ENCODE peak calls at places on chromosome 7, in six cellular contexts. N is dorsolateral prefrontal cortex, T is fibroblast of mammary gland, I is fibroblast of lung, J is bronchial epithelial cell, V is PC-9. X is an unnamed sample.

GRCh38 chr7:114879554-114879953 is 42.3 kb upstream of the MDFIC start:
- DNase-seq in N (no peak), T (peak; percentile 88), I (peak; percentile 58), J (no peak), V (no peak), X (peak; percentile 74)

GRCh38 chr7:117011419-117012260 is 58.3 kb downstream of the ST7 start:
- DNase-seq in N (no peak), T (no peak), I (no peak), J (no peak), V (no peak), X (no peak)

GRCh38 chr7:158991824-158992621 is 135.7 kb downstream of the DYNC2I1 start:
- DNase-seq in N (no peak), T (no peak), I (no peak), J (peak; percentile 16), V (no peak), X (no peak)

GRCh38 chr7:50733552-50733951 is 49.1 kb downstream of the GRB10 start:
- DNase-seq in N (no peak), T (peak; percentile 31), I (peak; percentile 95), J (peak; percentile 98), V (peak; percentile 69), X (no peak)

GRCh38 chr7:96548664-96549063 is 161.0 kb downstream of the SEM1 start:
- DNase-seq in N (no peak), T (peak; percentile 42), I (no peak), J (peak; percentile 99), V (peak; percentile 84), X (no peak)

GRCh38 chr7:132077986-132078385 is 498.3 kb downstream of the PLXNA4 start:
- DNase-seq in N (no peak), T (peak; percentile 28), I (peak; percentile 57), J (no peak), V (no peak), X (peak; percentile 71)

GRCh38 chr7:21542891-21543527 is at the start of gene DNAH11:
- DNase-seq in N (no peak), T (peak; percentile 5), I (peak; percentile 34), J (peak; percentile 37), V (peak; percentile 9), X (no peak)

GRCh38 chr7:23863209-23863798 is 153.3 kb downstream of the STK31 start:
- DNase-seq in N (no peak), T (peak; percentile 52), I (peak; percentile 33), J (peak; percentile 57), V (no peak), X (peak; percentile 71)

GRCh38 chr7:155435110-155435509 is 22.8 kb upstream of the EN2 start:
- DNase-seq in N (no peak), T (no peak), I (no peak), J (no peak), V (no peak), X (no peak)

GRCh38 chr7:149005427-149006344 is 22.6 kb downstream of the PDIA4 start:
- DNase-seq in N (peak; percentile 70), T (peak; percentile 68), I (peak; percentile 54), J (peak; percentile 44), V (peak; percentile 37), X (peak; percentile 73)

DNA sequence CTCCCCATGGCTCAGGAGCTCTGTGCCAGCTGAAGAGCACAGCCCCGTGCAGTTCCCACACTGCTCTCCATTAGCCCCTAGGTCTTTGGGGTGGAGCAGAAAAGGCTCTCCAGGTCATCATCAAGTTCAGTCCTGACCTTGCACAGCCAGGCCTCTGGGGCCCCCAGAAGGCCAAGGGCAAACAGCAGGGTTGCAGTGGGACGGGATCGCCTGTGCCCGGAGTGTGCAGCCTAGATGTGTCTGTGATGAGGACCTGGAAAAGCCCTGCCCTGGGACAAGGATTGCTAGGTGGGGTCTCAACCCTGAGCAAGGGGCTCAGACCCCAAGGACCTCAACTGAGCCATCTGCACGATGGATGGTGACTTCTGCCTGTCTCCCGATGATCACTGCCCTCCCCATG is 549 bp downstream of the INMT start:
- DNase-seq in N (no peak), T (no peak), I (no peak), J (no peak), V (no peak), X (no peak)
- H3K4me3 ChIP-seq in N (no peak overlapping the region), T (no peak overlapping the region), I (peak overlapping the region; percentile 56), J (no peak overlapping the region), V (no peak overlapping the region), X (peak overlapping the region; percentile 45)

DNA sequence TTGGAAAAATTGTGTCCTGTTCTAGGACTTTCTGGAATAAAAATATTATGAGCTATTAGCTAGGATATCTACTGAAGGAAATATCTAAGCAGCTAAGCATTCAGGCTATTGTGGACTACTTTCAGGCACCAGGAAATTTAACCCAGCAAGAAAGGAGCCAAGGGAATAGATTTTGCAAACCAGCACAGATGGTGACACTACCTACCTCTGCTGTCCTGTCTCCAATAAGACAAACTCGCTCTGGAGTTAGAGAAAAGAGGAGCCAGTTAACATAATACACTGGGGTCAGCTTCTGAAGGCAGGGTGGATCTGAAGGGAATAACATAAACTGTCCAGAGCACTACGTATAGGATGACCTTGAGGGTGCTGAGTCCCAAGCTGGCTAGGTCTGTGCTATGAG is 223.7 kb upstream of the PRSS58 start:
- DNase-seq in N (no peak), T (no peak), I (no peak), J (no peak), V (no peak), X (peak; percentile 41)
- TF ChIP-seq CTCF in N (peak; percentile 17), T (peak; percentile 38), I (peak; percentile 51), J (no peak), V (peak; percentile 36), X (peak; percentile 34)

GRCh38 chr7:66348959-66349358 is 143.8 kb downstream of the TPST1 start:
- DNase-seq in N (no peak), T (no peak), I (no peak), J (peak; percentile 68), V (no peak), X (no peak)
- H3K4me3 ChIP-seq in N (no peak overlapping the region), T (no peak overlapping the region), I (no peak overlapping the region), J (no peak overlapping the region), V (no peak overlapping the region), X (no peak overlapping the region)

DNA sequence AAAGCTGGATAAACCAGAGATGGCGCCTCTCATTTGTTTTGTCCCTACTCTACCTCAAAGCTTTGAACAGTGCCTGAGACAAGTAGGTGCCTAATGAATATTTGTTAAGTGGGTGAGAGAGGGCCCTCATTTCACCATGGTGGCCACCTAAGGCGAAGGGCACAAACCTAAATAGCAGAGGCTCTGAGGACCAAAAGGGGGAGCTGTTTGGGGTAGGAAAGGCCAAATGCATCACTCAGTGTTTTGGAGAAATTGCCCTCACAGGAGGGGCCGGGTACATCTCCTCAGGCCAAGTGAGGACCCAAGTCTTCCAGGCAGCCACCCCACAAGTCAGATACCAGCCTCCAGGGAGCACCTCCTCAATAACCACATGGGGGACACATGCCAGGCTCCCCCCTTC is 14.0 kb downstream of the IMPDH1 start:
- DNase-seq in N (no peak), T (no peak), I (no peak), J (no peak), V (no peak), X (no peak)
- TF ChIP-seq CTCF in N (no peak), T (peak; percentile 15), I (no peak), J (peak; percentile 14), V (no peak), X (no peak)

GRCh38 chr7:157018997-157019591 is 8.6 kb upstream of the MNX1 start:
- DNase-seq in N (no peak), T (no peak), I (no peak), J (no peak), V (no peak), X (no peak)
- H3K4me3 ChIP-seq in N (no peak overlapping the region), T (no peak overlapping the region), I (no peak overlapping the region), J (no peak overlapping the region), V (no peak overlapping the region), X (no peak overlapping the region)

X was measured in fibroblast of the aortic adventitia.